ENCODE peak calls at places on chromosome 19, in four cellular contexts. T is tibial nerve, K is kidney, Q is suprapubic skin. M is an unnamed sample.

GRCh38 chr19:53254451-53255341 is at the start of gene ZNF677:
- DNase-seq in Q (peak; percentile 92), K (peak; percentile 98), T (peak; percentile 83), M (peak; percentile 90)

GRCh38 chr19:821976-822773 is 420 bp upstream of the PLPPR3 start:
- DNase-seq in K (no peak), T (no peak), Q (no peak), M (no peak)

GRCh38 chr19:28864577-28865042 is 348.3 kb downstream of the UQCRFS1 start:
- DNase-seq in T (no peak), K (no peak), Q (no peak), M (no peak)

GRCh38 chr19:459724-460511 is 915 bp downstream of the SHC2 start:
- DNase-seq in T (peak; percentile 31), K (peak; percentile 89), Q (no peak), M (no peak)

GRCh38 chr19:51783373-51783772 is 11.6 kb upstream of the FPR3 start:
- DNase-seq in K (no peak), Q (no peak), T (no peak), M (no peak)

GRCh38 chr19:55197531-55197930 is 11.8 kb downstream of the PTPRH start:
- DNase-seq in Q (no peak), T (no peak), K (no peak), M (no peak)

GRCh38 chr19:33524024-33524664 is 2.6 kb upstream of the PEPD start:
- DNase-seq in Q (no peak), T (no peak), K (no peak), M (no peak)

GRCh38 chr19:13117176-13117771 is 734 bp upstream of the TRMT1 start:
- DNase-seq in T (no peak), K (no peak), Q (no peak), M (no peak)

GRCh38 chr19:13010038-13010991 is 15.0 kb downstream of the NFIX start:
- DNase-seq in Q (no peak), T (peak; percentile 53), K (peak; percentile 86), M (peak; percentile 88)

GRCh38 chr19:3100331-3100730 is 6.2 kb downstream of the GNA11 start:
- DNase-seq in T (no peak), K (peak; percentile 45), Q (no peak), M (no peak)

GRCh38 chr19:49019242-49019932 is 2.5 kb upstream of the LHB start:
- DNase-seq in Q (peak; percentile 75), T (peak; percentile 25), K (no peak), M (no peak)

GRCh38 chr19:40777795-40778044 is 327 bp upstream of the RAB4B start:
- DNase-seq in Q (no peak), K (no peak), T (no peak), M (no peak)

GRCh38 chr19:40778865-40779284 is 828 bp downstream of the RAB4B start:
- DNase-seq in T (no peak), Q (no peak), K (no peak), M (no peak)

GRCh38 chr19:40781140-40781539 is 3.1 kb downstream of the RAB4B start:
- DNase-seq in T (no peak), K (no peak), Q (no peak), M (no peak)

GRCh38 chr19:40778045-40778864 is at the start of gene RAB4B:
- DNase-seq in Q (peak; percentile 100), K (peak; percentile 100), T (peak; percentile 99), M (peak; percentile 100)

DNA sequence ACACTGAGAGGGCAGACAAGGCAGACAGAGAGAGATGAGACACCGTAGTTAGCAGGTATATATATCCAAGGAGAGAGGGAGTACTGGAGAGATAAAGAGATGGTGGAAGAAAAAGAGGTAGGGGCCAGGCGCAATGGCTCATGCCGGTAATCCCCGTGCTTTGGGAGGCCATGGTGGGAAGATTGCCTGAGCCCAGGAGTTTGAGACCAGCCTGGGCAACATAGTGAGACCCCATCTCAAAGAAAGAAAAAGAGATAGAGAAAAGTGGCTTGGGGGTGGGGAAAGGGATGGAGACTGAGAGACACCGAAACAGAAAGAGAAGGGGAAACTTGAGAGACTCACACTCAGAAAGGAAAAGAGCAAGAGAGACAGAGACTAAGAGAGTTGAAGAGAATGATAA is 2.5 kb downstream of the RAB4B start:
- DNase-seq in T (no peak), K (no peak), Q (no peak), M (no peak)
- H3K4me3 ChIP-seq in T (no peak overlapping the region), K (no peak overlapping the region), Q (no peak overlapping the region), M (no peak overlapping the region)

GRCh38 chr19:40601061-40601973 is at the start of gene LTBP4:
- DNase-seq in T (no peak), K (peak; percentile 90), Q (no peak), M (peak; percentile 84)
- TF ChIP-seq CTCF in T (peak; percentile 39), K (no peak), Q (no peak), M (no peak)

DNA sequence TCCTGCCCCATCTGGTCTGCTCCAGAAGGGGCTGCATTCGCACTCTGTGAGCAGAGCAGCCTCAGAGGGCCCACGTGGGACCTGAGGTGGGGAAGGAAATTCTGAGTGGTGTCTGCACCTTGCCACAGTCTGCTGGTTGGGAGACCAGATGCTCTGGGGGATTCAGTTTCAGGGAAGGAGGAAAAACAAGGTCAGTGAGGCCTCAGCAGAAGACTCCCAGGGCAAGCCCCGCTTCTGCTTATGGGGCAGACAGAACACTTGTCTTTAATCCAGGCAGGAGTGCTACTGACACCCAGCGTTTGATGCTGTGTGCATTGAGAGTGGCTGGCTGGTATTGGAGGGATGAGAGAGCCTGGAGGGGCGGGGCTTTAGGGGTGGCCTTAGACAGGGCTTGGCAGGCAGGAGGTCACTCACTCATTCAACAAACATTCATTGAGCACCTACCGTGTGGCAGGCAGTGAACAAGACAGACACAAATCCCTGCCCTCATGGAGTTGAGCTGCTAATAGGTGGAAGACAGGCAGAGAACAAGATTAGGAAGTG is 4.9 kb upstream of the CLEC17A start:
- DNase-seq in Q (no peak), K (peak; percentile 27), T (no peak), M (no peak)
- H3K4me3 ChIP-seq in Q (no peak overlapping the region), K (no peak overlapping the region), T (no peak overlapping the region), M (no peak overlapping the region)

GRCh38 chr19:8145969-8146368 is 3.4 kb downstream of the FBN3 start:
- DNase-seq in K (no peak), T (no peak), Q (no peak), M (no peak)
- TF ChIP-seq CTCF in K (no peak), T (no peak), Q (no peak), M (no peak)

DNA sequence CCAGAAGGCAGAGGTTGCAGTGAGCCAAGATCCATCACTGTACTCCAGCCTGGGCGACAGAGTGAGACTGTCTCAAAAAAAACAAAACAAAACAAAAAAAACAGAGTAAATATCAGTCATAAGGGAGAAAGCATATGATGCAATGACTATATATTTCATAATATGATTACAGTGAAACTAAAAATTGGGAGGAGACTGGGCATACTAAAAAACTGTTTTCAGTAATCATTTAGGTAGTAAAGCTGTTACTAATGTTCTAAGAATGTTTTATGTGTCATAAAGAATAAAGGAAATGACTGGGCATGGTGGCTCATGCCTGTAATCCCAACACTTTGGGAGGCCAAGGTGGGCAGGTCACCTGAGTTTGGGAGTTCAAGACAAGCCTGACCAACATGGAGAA is 15.9 kb downstream of the ZNF573 start:
- DNase-seq in T (no peak), K (no peak), Q (no peak), M (no peak)
- H3K4me3 ChIP-seq in T (no peak overlapping the region), K (no peak overlapping the region), Q (no peak overlapping the region), M (no peak overlapping the region)

GRCh38 chr19:16085115-16085514 is 8.8 kb downstream of the TPM4 start:
- DNase-seq in K (no peak), T (no peak), Q (no peak), M (no peak)

GRCh38 chr19:16091546-16092475 is 15.5 kb downstream of the TPM4 start:
- DNase-seq in T (no peak), K (peak; percentile 15), Q (no peak), M (no peak)

GRCh38 chr19:16087940-16088339 is 11.6 kb downstream of the TPM4 start:
- DNase-seq in T (no peak), Q (no peak), K (peak; percentile 64), M (no peak)

GRCh38 chr19:16088985-16089846 is 12.9 kb downstream of the TPM4 start:
- DNase-seq in K (no peak), Q (no peak), T (no peak), M (no peak)

GRCh38 chr19:16088351-16088984 is 12.2 kb downstream of the TPM4 start:
- DNase-seq in Q (no peak), T (no peak), K (peak; percentile 57), M (no peak)
- TF ChIP-seq CTCF in Q (no peak), T (no peak), K (no peak), M (no peak)